ENCODE peak calls at places on chromosomes 1 and 21, in five cellular contexts. H is effector CD4-positive, alpha-beta T cell; Q is Calu3; P is endothelial cell; G is stromal cell of bone marrow. T is an unnamed sample.

GRCh38 chr21:35904995-35905972 is 155.0 kb downstream of the SETD4 start:
- DNase-seq in H (no peak), P (no peak), G (no peak), Q (no peak), T (no peak)

GRCh38 chr1:78779831-78780230 is 130.2 kb downstream of the IFI44 start:
- DNase-seq in Q (no peak), P (no peak), H (no peak), G (peak), T (no peak)

GRCh38 chr1:45328680-45329079 is 2.0 kb downstream of the HPDL start:
- DNase-seq in G (no peak), H (no peak), P (no peak), Q (no peak), T (no peak)

GRCh38 chr1:156359973-156360372 is 9.0 kb upstream of the RHBG start:
- DNase-seq in Q (peak), G (no peak), P (peak), H (no peak), T (no peak)

GRCh38 chr21:15848632-15849031 is 118.8 kb downstream of the USP25 start:
- DNase-seq in Q (no peak), H (no peak), P (no peak), G (peak), T (no peak)

GRCh38 chr1:78279051-78279450 is 211.7 kb upstream of the PTGFR start:
- DNase-seq in P (no peak), Q (no peak), G (peak), H (no peak), T (no peak)

GRCh38 chr1:43058545-43059360 is 100.1 kb upstream of the SLC2A1 start:
- DNase-seq in P (no peak), G (peak), H (no peak), Q (no peak), T (peak)

GRCh38 chr1:112496290-112496689 is 12.5 kb upstream of the WNT2B start:
- DNase-seq in H (no peak), Q (no peak), P (no peak), G (no peak), T (no peak)

GRCh38 chr1:59128239-59128736 is 168.6 kb upstream of the FGGY start:
- DNase-seq in Q (no peak), H (no peak), G (no peak), P (no peak), T (no peak)

GRCh38 chr1:218611916-218612580 is 266.9 kb downstream of the TGFB2 start:
- DNase-seq in G (no peak), H (no peak), P (no peak), Q (no peak), T (no peak)

GRCh38 chr1:99766378-99766800 is at the start of gene FRRS1:
- DNase-seq in H (no peak), P (peak), Q (peak), G (peak), T (peak)

GRCh38 chr1:85372683-85373446 is 92.1 kb downstream of the DDAH1 start:
- DNase-seq in G (no peak), H (no peak), P (no peak), Q (no peak), T (peak)

GRCh38 chr1:192053661-192054060 is 104.6 kb upstream of the RGS18 start:
- DNase-seq in H (no peak), Q (no peak), P (no peak), G (peak), T (no peak)

GRCh38 chr1:26949926-26950319 is 10.3 kb downstream of the KDF1 start:
- DNase-seq in H (no peak), Q (no peak), G (no peak), P (no peak), T (no peak)

GRCh38 chr21:27233514-27233913 is 266.6 kb upstream of the ADAMTS5 start:
- DNase-seq in Q (no peak), G (no peak), P (no peak), H (no peak), T (no peak)

GRCh38 chr1:44237721-44238457 is 24.6 kb downstream of the DMAP1 start:
- DNase-seq in G (no peak), Q (no peak), P (peak), H (no peak), T (peak)

GRCh38 chr1:101769520-101769919 is 227.2 kb downstream of the OLFM3 start:
- DNase-seq in H (no peak), G (no peak), Q (no peak), P (peak), T (peak)

GRCh38 chr1:150720703-150721102 is at the start of gene HORMAD1:
- DNase-seq in P (no peak), Q (no peak), H (no peak), G (no peak), T (no peak)

GRCh38 chr1:229334716-229335115 is 8.1 kb downstream of the CCSAP start:
- DNase-seq in Q (no peak), H (no peak), P (no peak), G (no peak), T (no peak)

T was measured in KBM-7.